ENCODE peak calls at places on chromosomes 7 and 10, in ten cellular contexts. E is NCI-H748 treated with DMSO at 0.1 percent for 48 hours; B is stimulated activated naive CD4-positive, alpha-beta T cell; F is stimulated activated CD8-positive, alpha-beta memory T cell treated with anti-CD3 and anti-CD28 coated beads, Interleukin-7, amount 100 ng/mL, for 1 hour; O is kidney; C is colonic mucosa; H is CD8-positive, alpha-beta memory T cell; L is iPS DF 6.9; P is effector CD4-positive, alpha-beta T cell; Q is non-pigmented ciliary epithelial cell. I is an unnamed sample.

GRCh38 chr7:13524076-13524475 is 465.4 kb downstream of the ETV1 start:
- DNase-seq in E (no peak), B (no peak), F (no peak), O (no peak), C (no peak), H (no peak), L (no peak), P (no peak), Q (no peak), I (no peak)

GRCh38 chr7:28732037-28732869 is 225.9 kb downstream of the TRIL start:
- DNase-seq in E (peak), B (no peak), F (no peak), O (no peak), C (no peak), H (no peak), L (no peak), P (no peak), Q (no peak), I (no peak)

GRCh38 chr7:3892686-3893085 is 591.6 kb downstream of the SDK1 start:
- DNase-seq in E (no peak), B (no peak), F (no peak), O (no peak), C (no peak), H (no peak), L (no peak), P (no peak), Q (no peak), I (no peak)

GRCh38 chr7:102255916-102256315 is 30.8 kb upstream of the SH2B2 start:
- DNase-seq in E (no peak), B (no peak), F (no peak), O (peak), C (no peak), H (no peak), L (no peak), P (no peak), Q (no peak), I (no peak)

GRCh38 chr7:116525298-116525912 is 569 bp downstream of the CAV1 start:
- DNase-seq in E (no peak), B (no peak), F (no peak), O (peak), C (peak), H (no peak), L (no peak), P (peak), Q (no peak), I (peak)

GRCh38 chr7:106485031-106485551 is 175.9 kb downstream of the CCDC71L start:
- DNase-seq in E (no peak), B (no peak), F (no peak), O (no peak), C (no peak), H (no peak), L (no peak), P (no peak), Q (peak), I (no peak)

GRCh38 chr7:27242580-27243339 is at the start of gene EVX1:
- DNase-seq in E (peak), B (peak), F (no peak), O (no peak), C (no peak), H (peak), L (no peak), P (no peak), Q (no peak), I (no peak)

GRCh38 chr10:134743-135600 is at the start of gene ZMYND11:
- DNase-seq in E (no peak), B (peak), F (peak), O (peak), C (peak), H (peak), L (no peak), P (peak), Q (no peak), I (peak)

GRCh38 chr7:157801971-157802675 is 465.3 kb downstream of the DNAJB6 start:
- DNase-seq in E (no peak), B (no peak), F (no peak), O (peak), C (no peak), H (no peak), L (no peak), P (no peak), Q (no peak), I (no peak)

GRCh38 chr10:9038146-9038714 is 983.7 kb downstream of the GATA3 start:
- DNase-seq in E (no peak), B (no peak), F (no peak), O (no peak), C (no peak), H (no peak), L (no peak), P (no peak), Q (no peak), I (no peak)